ENCODE peak calls at places on chromosomes 1 and 21, in eight cellular contexts. A is neural progenitor cell; H is cardiac muscle cell; K is nephron progenitor cell; M is CD4-positive, alpha-beta T cell; V is foreskin fibroblast; W is lower leg skin; I is heart right ventricle. Q is an unnamed sample.

GRCh38 chr1:145991799-145992412 is 4.5 kb downstream of the TXNIP start:
- DNase-seq in M (no peak), A (no peak), K (no peak), H (no peak), I (no peak), V (peak; percentile 39), W (peak; percentile 46), Q (no peak)

GRCh38 chr21:44353200-44353970 is at the start of gene TRPM2:
- DNase-seq in H (peak; percentile 56), W (no peak), A (no peak), M (peak; percentile 27), V (peak; percentile 25), I (peak; percentile 64), K (no peak), Q (no peak)

GRCh38 chr1:25562101-25562927 is 18.9 kb downstream of the LDLRAP1 start:
- DNase-seq in K (no peak), I (no peak), M (peak; percentile 88), A (no peak), V (no peak), H (no peak), W (no peak), Q (peak; percentile 43)

GRCh38 chr1:169921080-169921479 is 27.4 kb upstream of the SCYL3 start:
- DNase-seq in A (no peak), I (no peak), K (no peak), V (no peak), M (no peak), H (no peak), W (no peak), Q (no peak)

GRCh38 chr1:220828211-220828553 is 41.5 kb downstream of the MTARC1 start:
- DNase-seq in I (no peak), A (no peak), M (no peak), K (no peak), W (no peak), H (peak; percentile 12), V (no peak), Q (no peak)

GRCh38 chr1:198245379-198245778 is 88.6 kb downstream of the NEK7 start:
- DNase-seq in A (no peak), H (no peak), W (no peak), K (no peak), V (no peak), M (no peak), I (no peak), Q (no peak)

GRCh38 chr1:95916616-95917015 is 682.6 kb downstream of the RWDD3 start:
- DNase-seq in I (no peak), W (no peak), K (no peak), A (peak; percentile 40), M (no peak), V (peak; percentile 10), H (peak; percentile 39), Q (no peak)

GRCh38 chr1:55352080-55352800 is 137.1 kb upstream of the USP24 start:
- DNase-seq in I (no peak), V (no peak), M (no peak), H (no peak), W (peak; percentile 85), K (no peak), A (no peak), Q (no peak)

GRCh38 chr1:85118751-85119150 is 70.5 kb upstream of the MCOLN3 start:
- DNase-seq in M (no peak), H (no peak), K (no peak), V (no peak), I (no peak), W (no peak), A (no peak), Q (no peak)

GRCh38 chr1:156465747-156466365 is 34.7 kb downstream of the MEF2D start:
- DNase-seq in M (no peak), A (peak; percentile 60), H (no peak), W (peak; percentile 86), K (no peak), V (no peak), I (no peak), Q (no peak)

GRCh38 chr1:196951711-196952394 is 8.3 kb downstream of the CFHR2 start:
- DNase-seq in W (no peak), M (no peak), K (no peak), H (peak; percentile 0), V (no peak), I (no peak), A (no peak), Q (no peak)

GRCh38 chr1:153572569-153573015 is 6.9 kb upstream of the S100A2 start:
- DNase-seq in K (peak; percentile 35), A (peak; percentile 71), W (peak; percentile 94), H (peak; percentile 83), V (peak; percentile 84), I (peak; percentile 77), M (peak; percentile 49), Q (peak; percentile 53)

GRCh38 chr1:166164646-166164994 is 2.2 kb downstream of the FAM78B start:
- DNase-seq in A (no peak), M (no peak), I (no peak), H (no peak), W (no peak), K (no peak), V (no peak), Q (no peak)
- TF ChIP-seq CTCF in A (no peak), M (no peak), I (no peak), H (no peak), W (no peak), K (no peak), V (no peak), Q (no peak)

GRCh38 chr1:192879416-192879815 is 70.6 kb downstream of the RGS2 start:
- DNase-seq in H (peak; percentile 23), V (peak; percentile 6), M (no peak), I (no peak), A (peak; percentile 21), K (no peak), W (no peak), Q (no peak)
- TF ChIP-seq CTCF in H (no peak), V (no peak), M (no peak), I (no peak), A (no peak), K (no peak), W (no peak), Q (no peak)

GRCh38 chr1:185693654-185694053 is 40.5 kb upstream of the HMCN1 start:
- DNase-seq in V (no peak), K (no peak), W (no peak), A (no peak), I (no peak), H (no peak), M (no peak), Q (no peak)
- TF ChIP-seq CTCF in V (no peak), K (no peak), W (no peak), A (no peak), I (no peak), H (no peak), M (no peak), Q (no peak)

GRCh38 chr1:235156265-235156664 is 4.8 kb downstream of the RBM34 start:
- DNase-seq in M (no peak), H (no peak), K (no peak), A (no peak), W (no peak), I (no peak), V (no peak), Q (no peak)
- TF ChIP-seq CTCF in M (no peak), H (no peak), K (no peak), A (no peak), W (no peak), I (no peak), V (no peak), Q (no peak)

GRCh38 chr1:60870269-60870668 is 212.1 kb upstream of the NFIA start:
- DNase-seq in I (no peak), W (no peak), A (no peak), K (no peak), H (no peak), V (no peak), M (no peak), Q (no peak)
- TF ChIP-seq CTCF in I (no peak), W (no peak), A (no peak), K (no peak), H (no peak), V (no peak), M (no peak), Q (no peak)

Q was measured in activated B cell treated with CpG ODN at 0.5 μM for 24 hours.